ENCODE peak calls at places on chromosomes 2 and 18, in five cellular contexts. Q, U, O, W and T are unnamed samples.

GRCh38 chr18:80253871-80254492 is 6.7 kb upstream of the PARD6G start:
- DNase-seq in Q (no peak), U (peak), O (no peak), W (peak), T (peak)

GRCh38 chr2:74931940-74932339 is 26.5 kb upstream of the POLE4 start:
- DNase-seq in Q (no peak), U (no peak), O (no peak), W (no peak), T (no peak)

GRCh38 chr2:149972039-149972438 is 384.5 kb upstream of the MMADHC start:
- DNase-seq in Q (no peak), U (no peak), O (no peak), W (no peak), T (no peak)

GRCh38 chr2:30410217-30410616 is 36.8 kb upstream of the LCLAT1 start:
- DNase-seq in Q (no peak), U (no peak), O (peak), W (no peak), T (no peak)

GRCh38 chr2:242075163-242075562 is 205.6 kb downstream of the RTP5 start:
- DNase-seq in Q (no peak), U (no peak), O (no peak), W (no peak), T (peak)

GRCh38 chr2:240557808-240558207 is at the start of gene ANKMY1:
- DNase-seq in Q (no peak), U (no peak), O (no peak), W (peak), T (no peak)

GRCh38 chr2:73291093-73291460 is 2.3 kb downstream of the EGR4 start:
- DNase-seq in Q (no peak), U (peak), O (no peak), W (peak), T (no peak)

GRCh38 chr2:98727369-98727749 is 3.6 kb downstream of the MGAT4A start:
- DNase-seq in Q (no peak), U (no peak), O (no peak), W (no peak), T (no peak)

GRCh38 chr2:23283653-23284052 is 101.3 kb upstream of the KLHL29 start:
- DNase-seq in Q (no peak), U (no peak), O (no peak), W (no peak), T (no peak)

GRCh38 chr2:149955201-149955600 is 367.6 kb upstream of the MMADHC start:
- DNase-seq in Q (no peak), U (no peak), O (no peak), W (no peak), T (no peak)

GRCh38 chr2:159065891-159066290 is 97.5 kb downstream of the TANC1 start:
- DNase-seq in Q (no peak), U (no peak), O (no peak), W (no peak), T (no peak)

GRCh38 chr2:101518470-101519172 is 43.7 kb upstream of the RFX8 start:
- DNase-seq in Q (no peak), U (peak), O (peak), W (no peak), T (peak)

GRCh38 chr2:151032741-151033152 is 228.9 kb downstream of the RBM43 start:
- DNase-seq in Q (no peak), U (no peak), O (no peak), W (no peak), T (no peak)

GRCh38 chr18:41655074-41655473 is 300.0 kb upstream of the PIK3C3 start:
- DNase-seq in Q (no peak), U (no peak), O (no peak), W (no peak), T (no peak)

GRCh38 chr18:63119647-63120046 is 199.9 kb downstream of the BCL2 start:
- DNase-seq in Q (no peak), U (no peak), O (peak), W (no peak), T (peak)

GRCh38 chr2:159549234-159549633 is 67.1 kb downstream of the BAZ2B start:
- DNase-seq in Q (no peak), U (no peak), O (no peak), W (no peak), T (no peak)

GRCh38 chr2:84776011-84776410 is 104.9 kb downstream of the TRABD2A start:
- DNase-seq in Q (no peak), U (no peak), O (no peak), W (no peak), T (no peak)

GRCh38 chr2:160590664-160591063 is 97.1 kb upstream of the RBMS1 start:
- DNase-seq in Q (no peak), U (no peak), O (peak), W (no peak), T (no peak)

GRCh38 chr2:165681841-165682240 is 112.2 kb downstream of the GALNT3 start:
- DNase-seq in Q (no peak), U (no peak), O (no peak), W (no peak), T (no peak)

GRCh38 chr2:73985318-73986084 is 791 bp downstream of the TET3 start:
- DNase-seq in Q (no peak), U (peak), O (peak), W (no peak), T (no peak)

GRCh38 chr2:241110089-241110606 is 8.1 kb upstream of the MTERF4 start:
- DNase-seq in Q (no peak), U (no peak), O (no peak), W (no peak), T (no peak)

GRCh38 chr18:10296491-10296890 is 157.9 kb upstream of the APCDD1 start:
- DNase-seq in Q (no peak), U (no peak), O (no peak), W (no peak), T (no peak)

GRCh38 chr2:196589429-196589828 is 50.1 kb upstream of the CCDC150 start:
- DNase-seq in Q (no peak), U (no peak), O (no peak), W (no peak), T (no peak)

GRCh38 chr18:62937065-62937464 is 221.7 kb downstream of the PHLPP1 start:
- DNase-seq in Q (no peak), U (no peak), O (no peak), W (no peak), T (no peak)

GRCh38 chr2:209911486-209911885 is 91.0 kb upstream of the RPE start:
- DNase-seq in Q (no peak), U (no peak), O (no peak), W (no peak), T (no peak)

GRCh38 chr18:75854174-75854573 is 426.7 kb upstream of the SMIM21 start:
- DNase-seq in Q (no peak), U (peak), O (peak), W (peak), T (peak)

GRCh38 chr2:74177697-74178096 is 982 bp downstream of the MOB1A start:
- DNase-seq in Q (no peak), U (no peak), O (no peak), W (no peak), T (no peak)

GRCh38 chr18:45687617-45688016 is 36.4 kb upstream of the SLC14A1 start:
- DNase-seq in Q (no peak), U (peak), O (no peak), W (no peak), T (no peak)
- H3K4me2 ChIP-seq in Q (peak), U (peak), O (no peak), W (no peak), T (no peak)

DNA sequence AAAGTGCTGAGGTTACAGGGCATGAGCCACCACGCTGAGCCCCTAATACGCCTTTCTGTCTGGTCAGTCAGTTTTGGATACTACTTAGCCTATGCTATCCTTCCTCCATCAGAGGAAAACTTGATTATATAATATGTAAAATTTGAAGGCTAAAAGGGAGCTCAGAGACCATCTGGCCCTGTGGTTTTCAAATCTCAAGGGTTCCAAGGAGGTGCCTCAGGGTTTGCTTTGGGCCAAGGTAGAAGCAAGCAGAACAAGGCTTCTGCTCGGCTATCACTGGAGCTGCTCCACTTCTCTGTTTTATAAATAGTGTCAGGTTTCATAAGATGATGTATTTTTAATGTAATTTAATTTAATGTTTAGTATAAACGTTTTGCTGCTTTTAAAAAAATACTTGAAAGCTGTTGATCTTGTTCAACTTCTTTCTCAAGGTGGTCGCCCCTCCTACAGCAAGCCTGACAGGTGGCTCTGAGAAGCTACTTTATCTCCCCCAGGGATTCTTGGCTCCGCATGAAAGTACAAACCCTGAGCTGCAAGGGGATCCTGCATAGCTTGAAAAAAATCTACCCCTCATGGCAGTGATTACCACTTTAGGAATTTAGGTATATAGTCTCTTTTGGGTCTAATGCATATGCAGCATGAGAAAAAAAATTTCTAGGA is 290.3 kb downstream of the CNTNAP5 start:
- DNase-seq in Q (no peak), U (no peak), O (no peak), W (no peak), T (no peak)
- TF ChIP-seq CEBPB in Q (no peak), U (no peak), O (no peak), W (no peak), T (no peak)

GRCh38 chr2:230896346-230897115 is 28.5 kb downstream of the GPR55 start:
- DNase-seq in Q (no peak), U (no peak), O (no peak), W (no peak), T (no peak)
- TF ChIP-seq SRF in Q (no peak), U (no peak), O (no peak), W (no peak), T (no peak)

GRCh38 chr2:8633186-8633734 is 48.6 kb upstream of the ID2 start:
- DNase-seq in Q (no peak), U (no peak), O (no peak), W (no peak), T (no peak)
- H3K4me2 ChIP-seq in Q (no peak), U (no peak), O (peak), W (no peak), T (peak)

GRCh38 chr2:39875182-39875913 is 96.3 kb upstream of the THUMPD2 start:
- DNase-seq in Q (no peak), U (no peak), O (no peak), W (no peak), T (no peak)
- TF ChIP-seq CEBPB in Q (no peak), U (no peak), O (no peak), W (no peak), T (no peak)

GRCh38 chr2:181998045-181998444 is 12.4 kb downstream of the PPP1R1C start:
- DNase-seq in Q (no peak), U (no peak), O (no peak), W (no peak), T (no peak)
- TF ChIP-seq SRF in Q (no peak), U (no peak), O (no peak), W (no peak), T (no peak)

GRCh38 chr18:3329871-3330270 is 67.9 kb downstream of the MYL12B start:
- DNase-seq in Q (no peak), U (no peak), O (no peak), W (no peak), T (no peak)

GRCh38 chr18:3328522-3328921 is 66.6 kb downstream of the MYL12B start:
- DNase-seq in Q (no peak), U (no peak), O (no peak), W (no peak), T (no peak)

GRCh38 chr18:3332376-3332775 is 70.4 kb downstream of the MYL12B start:
- DNase-seq in Q (no peak), U (no peak), O (no peak), W (no peak), T (no peak)

GRCh38 chr18:3329471-3329870 is 67.5 kb downstream of the MYL12B start:
- DNase-seq in Q (no peak), U (no peak), O (no peak), W (no peak), T (no peak)

GRCh38 chr18:3330622-3331021 is 68.7 kb downstream of the MYL12B start:
- DNase-seq in Q (no peak), U (no peak), O (no peak), W (no peak), T (no peak)
- H3K4me2 ChIP-seq in Q (no peak), U (no peak), O (no peak), W (no peak), T (no peak)

DNA sequence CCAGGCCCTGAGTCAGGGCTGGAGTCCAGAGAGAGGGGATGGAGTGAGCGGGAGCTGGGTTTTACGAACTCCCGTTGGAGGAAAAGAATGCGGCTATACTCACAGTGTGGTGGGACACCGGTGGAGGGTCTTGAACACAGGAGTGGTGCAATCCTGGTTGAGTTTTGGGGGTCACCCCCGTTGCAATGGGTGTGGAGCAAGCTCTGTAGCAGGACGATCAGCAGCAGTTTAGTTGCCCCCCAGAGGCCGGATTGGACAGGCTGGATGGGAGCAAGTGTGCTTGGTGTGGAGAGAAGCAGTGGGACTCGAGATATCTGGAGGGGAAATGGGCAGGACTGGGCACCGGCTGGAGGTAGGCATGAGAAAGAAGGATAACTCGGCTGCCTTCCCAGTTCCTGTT is 72.3 kb upstream of the TWIST2 start:
- DNase-seq in Q (no peak), U (no peak), O (no peak), W (no peak), T (no peak)
- TF ChIP-seq CEBPB in Q (no peak), U (no peak), O (no peak), W (no peak), T (no peak)

DNA sequence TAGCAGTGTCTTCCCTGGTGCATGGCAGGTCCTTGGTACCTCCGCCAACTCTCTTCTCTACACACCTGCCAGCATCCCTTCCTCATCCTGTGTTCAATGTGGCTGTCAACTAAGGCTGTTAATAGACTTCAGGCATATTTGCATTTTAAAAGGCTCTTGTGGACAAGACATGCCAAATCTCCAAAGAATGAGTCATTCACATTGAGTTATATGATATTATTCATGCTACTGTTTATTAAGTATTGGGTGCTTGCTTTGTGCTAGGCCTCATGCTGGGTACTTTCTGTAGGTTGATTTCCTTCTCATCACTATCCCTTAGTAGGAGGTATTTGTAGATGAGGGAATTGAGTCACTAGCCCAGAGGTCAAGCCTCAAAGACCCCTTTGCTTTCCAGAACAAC is 5.2 kb downstream of the MYO1B start:
- DNase-seq in Q (no peak), U (no peak), O (no peak), W (no peak), T (no peak)
- TF ChIP-seq SRF in Q (no peak), U (no peak), O (no peak), W (no peak), T (no peak)